ENCODE peak calls at places on chromosomes 11 and 22, in eight cellular contexts. W is cardiac fibroblast, U is lower leg skin, P is endothelial cell of umbilical vein, Y is ovary, H is fibroblast of mammary gland, A is choroid plexus epithelial cell, K is right lobe of liver. R is an unnamed sample.

GRCh38 chr22:45334068-45334467 is 24.3 kb downstream of the FAM118A start:
- DNase-seq in Y (no peak), H (no peak), K (no peak), W (peak), A (no peak), U (no peak), P (no peak), R (no peak)

GRCh38 chr11:45815747-45816146 is 10.8 kb downstream of the SLC35C1 start:
- DNase-seq in P (no peak), Y (no peak), A (peak), U (peak), H (peak), W (peak), K (no peak), R (no peak)

GRCh38 chr11:115222218-115222862 is 281.9 kb downstream of the CADM1 start:
- DNase-seq in W (peak), P (peak), Y (no peak), U (no peak), H (peak), A (peak), K (no peak), R (no peak)

GRCh38 chr11:7657306-7658025 is 15.8 kb downstream of the CYB5R2 start:
- DNase-seq in W (peak), P (peak), A (peak), H (peak), K (peak), Y (peak), U (peak), R (no peak)

GRCh38 chr11:117546431-117547160 is 218.9 kb downstream of the CEP164 start:
- DNase-seq in Y (no peak), P (no peak), A (no peak), W (no peak), K (no peak), H (no peak), U (no peak), R (peak)

GRCh38 chr11:73158356-73159051 is 16.4 kb upstream of the FCHSD2 start:
- DNase-seq in U (peak), W (peak), K (no peak), A (peak), H (no peak), Y (no peak), P (no peak), R (no peak)

GRCh38 chr11:44793350-44794090 is 66.8 kb downstream of the TSPAN18 start:
- DNase-seq in H (no peak), Y (no peak), U (no peak), K (no peak), W (peak), P (no peak), A (peak), R (no peak)

GRCh38 chr22:49454726-49455125 is 372.9 kb downstream of the BRD1 start:
- DNase-seq in Y (no peak), A (no peak), U (peak), K (no peak), H (no peak), P (no peak), W (no peak), R (no peak)

GRCh38 chr22:23404689-23405365 is 175.3 kb downstream of the IGLL1 start:
- DNase-seq in K (no peak), A (peak), P (peak), W (peak), Y (peak), H (peak), U (peak), R (peak)

GRCh38 chr11:109424893-109425292 is 2.9 kb downstream of the C11orf87 start:
- DNase-seq in P (no peak), Y (no peak), U (no peak), W (no peak), A (no peak), K (no peak), H (no peak), R (no peak)

GRCh38 chr22:44199866-44200265 is 19.1 kb downstream of the PARVG start:
- DNase-seq in Y (no peak), K (no peak), P (no peak), W (no peak), A (no peak), U (no peak), H (no peak), R (no peak)

GRCh38 chr11:71459076-71459766 is 6.2 kb downstream of the NADSYN1 start:
- DNase-seq in K (peak), P (no peak), U (no peak), A (no peak), H (no peak), W (no peak), Y (no peak), R (peak)

GRCh38 chr11:73163638-73164174 is 21.6 kb upstream of the FCHSD2 start:
- DNase-seq in W (no peak), H (no peak), U (no peak), A (no peak), P (no peak), Y (no peak), K (no peak), R (no peak)

GRCh38 chr11:125166347-125166841 is 1.8 kb downstream of the PKNOX2 start:
- DNase-seq in A (peak), W (peak), U (peak), Y (peak), P (no peak), K (peak), H (no peak), R (no peak)

GRCh38 chr11:103210543-103210942 is 101.3 kb downstream of the DYNC2H1 start:
- DNase-seq in Y (no peak), U (no peak), P (no peak), A (no peak), H (no peak), W (no peak), K (no peak), R (no peak)

GRCh38 chr22:22110548-22111266 is 128.1 kb upstream of the TOP3B start:
- DNase-seq in H (peak), P (peak), U (no peak), A (peak), K (no peak), W (peak), Y (no peak), R (no peak)

GRCh38 chr11:79018371-79018849 is 422.4 kb downstream of the TENM4 start:
- DNase-seq in U (no peak), A (peak), H (peak), W (peak), Y (peak), K (no peak), P (peak), R (no peak)

GRCh38 chr22:36691488-36691887 is 12.1 kb downstream of the CACNG2 start:
- DNase-seq in K (no peak), Y (no peak), U (no peak), A (no peak), P (no peak), H (no peak), W (no peak), R (no peak)

GRCh38 chr11:65862191-65862735 is 2.0 kb downstream of the MUS81 start:
- DNase-seq in Y (peak), W (no peak), A (no peak), K (no peak), P (no peak), U (no peak), H (no peak), R (peak)

GRCh38 chr22:20290045-20290392 is 21.9 kb upstream of the RTN4R start:
- DNase-seq in K (no peak), H (no peak), U (no peak), Y (no peak), W (no peak), A (no peak), P (no peak), R (no peak)

GRCh38 chr11:48109046-48109666 is 107.5 kb upstream of the OR4B1 start:
- DNase-seq in W (peak), P (peak), U (no peak), A (peak), Y (no peak), H (peak), K (no peak), R (no peak)

GRCh38 chr22:43955883-43956286 is 643 bp downstream of the SAMM50 start:
- DNase-seq in H (peak), U (no peak), Y (no peak), W (no peak), K (no peak), P (no peak), A (no peak), R (peak)

GRCh38 chr22:22352376-22352999 is 107.9 kb downstream of the VPREB1 start:
- DNase-seq in K (no peak), Y (no peak), A (no peak), U (no peak), H (no peak), W (no peak), P (no peak), R (no peak)

GRCh38 chr11:126109941-126110731 is 47.5 kb upstream of the CDON start:
- DNase-seq in W (peak), H (peak), K (no peak), P (no peak), U (no peak), Y (no peak), A (no peak), R (no peak)

GRCh38 chr22:32926600-32926999 is 125.1 kb downstream of the TIMP3 start:
- DNase-seq in W (peak), Y (no peak), K (no peak), A (peak), H (peak), U (no peak), P (no peak), R (no peak)

GRCh38 chr11:119237515-119237914 is 31.4 kb downstream of the CBL start:
- DNase-seq in P (no peak), Y (no peak), H (no peak), W (no peak), A (no peak), K (no peak), U (no peak), R (no peak)

GRCh38 chr22:26975381-26975780 is 318.0 kb downstream of the MIAT start:
- DNase-seq in K (no peak), W (no peak), H (no peak), U (peak), A (no peak), P (no peak), Y (no peak), R (no peak)

GRCh38 chr22:26977741-26978140 is 320.4 kb downstream of the MIAT start:
- DNase-seq in W (no peak), K (no peak), P (no peak), A (no peak), U (peak), Y (no peak), H (no peak), R (no peak)

GRCh38 chr22:26974914-26975313 is 317.5 kb downstream of the MIAT start:
- DNase-seq in W (no peak), K (no peak), H (no peak), A (no peak), U (peak), Y (no peak), P (no peak), R (no peak)

GRCh38 chr22:26979294-26979693 is 321.9 kb downstream of the MIAT start:
- DNase-seq in U (peak), W (no peak), A (no peak), P (no peak), Y (no peak), K (no peak), H (no peak), R (no peak)

DNA sequence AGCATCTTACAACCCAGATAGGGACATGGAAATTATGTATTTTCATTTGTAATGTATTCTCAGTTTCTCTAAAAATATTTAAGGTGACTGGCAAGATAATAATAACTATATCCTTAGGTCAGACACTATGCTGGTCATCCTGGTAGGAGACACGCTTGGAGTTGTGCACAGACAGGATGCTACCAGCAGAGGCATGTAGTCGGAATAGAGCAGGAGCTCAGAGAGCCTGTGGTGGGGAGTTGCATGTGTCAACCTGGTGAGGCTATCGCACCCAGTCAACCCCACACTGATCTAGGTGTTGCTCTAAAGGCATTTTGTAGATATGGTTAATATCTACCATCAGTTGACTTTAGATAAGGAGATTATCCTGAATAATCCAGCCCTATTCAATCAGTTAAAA is 318.5 kb downstream of the MIAT start:
- DNase-seq in A (no peak), H (no peak), U (peak), W (no peak), Y (no peak), K (no peak), P (no peak), R (no peak)
- TF ChIP-seq CTCF in A (no peak), H (no peak), U (no peak), W (no peak), Y (no peak), K (no peak), P (no peak), R (no peak)

GRCh38 chr11:23556163-23556750 is 696.0 kb upstream of the CCDC179 start:
- DNase-seq in W (no peak), A (no peak), K (no peak), U (no peak), P (no peak), Y (no peak), H (no peak), R (no peak)

GRCh38 chr11:23555085-23555484 is 694.8 kb upstream of the CCDC179 start:
- DNase-seq in P (peak), W (peak), A (peak), K (no peak), U (no peak), H (peak), Y (no peak), R (no peak)

DNA sequence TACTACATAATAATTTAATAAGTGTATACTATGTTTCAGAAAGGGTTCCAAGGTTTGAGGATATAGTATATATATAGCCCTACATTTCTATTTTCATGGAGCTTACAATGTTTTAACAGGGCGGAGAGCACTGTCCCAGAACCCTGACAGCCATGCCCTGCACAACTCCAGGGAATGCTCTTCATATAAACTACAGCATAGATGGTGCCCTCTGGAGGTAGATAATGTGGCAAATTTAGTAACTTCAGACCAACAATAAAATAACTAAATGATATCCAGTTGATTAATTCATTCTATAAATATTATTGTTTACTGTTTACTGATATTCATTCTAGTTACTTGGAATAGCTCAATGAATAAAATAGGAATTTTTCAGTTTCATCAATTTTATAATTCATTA is 693.7 kb upstream of the CCDC179 start:
- DNase-seq in H (peak), P (no peak), Y (no peak), A (peak), K (no peak), U (no peak), W (no peak), R (no peak)
- TF ChIP-seq CTCF in H (peak), P (no peak), Y (no peak), A (peak), K (peak), U (no peak), W (no peak), R (peak)

GRCh38 chr22:47060718-47061117 is 298.3 kb downstream of the TBC1D22A start:
- DNase-seq in A (no peak), Y (no peak), U (peak), W (no peak), K (no peak), H (no peak), P (no peak), R (no peak)

GRCh38 chr22:47061226-47061625 is 298.8 kb downstream of the TBC1D22A start:
- DNase-seq in P (no peak), A (no peak), H (no peak), Y (no peak), W (no peak), K (no peak), U (peak), R (peak)

GRCh38 chr22:47059701-47060161 is 297.3 kb downstream of the TBC1D22A start:
- DNase-seq in K (no peak), P (no peak), U (no peak), H (no peak), Y (no peak), A (peak), W (no peak), R (no peak)

GRCh38 chr22:47057916-47058585 is 295.6 kb downstream of the TBC1D22A start:
- DNase-seq in P (no peak), H (no peak), A (no peak), U (no peak), K (no peak), W (no peak), Y (no peak), R (peak)

GRCh38 chr22:47059076-47059475 is 296.6 kb downstream of the TBC1D22A start:
- DNase-seq in P (no peak), Y (no peak), W (no peak), A (no peak), H (no peak), U (no peak), K (no peak), R (no peak)
- TF ChIP-seq CTCF in P (no peak), Y (no peak), W (no peak), A (no peak), H (no peak), U (no peak), K (no peak), R (no peak)

GRCh38 chr11:81658722-81659121 is 1074.9 kb downstream of the FAM181B start:
- DNase-seq in P (no peak), W (peak), H (peak), U (no peak), A (peak), Y (no peak), K (no peak), R (no peak)
- TF ChIP-seq CTCF in P (peak), W (peak), H (peak), U (no peak), A (peak), Y (no peak), K (peak), R (peak)

DNA sequence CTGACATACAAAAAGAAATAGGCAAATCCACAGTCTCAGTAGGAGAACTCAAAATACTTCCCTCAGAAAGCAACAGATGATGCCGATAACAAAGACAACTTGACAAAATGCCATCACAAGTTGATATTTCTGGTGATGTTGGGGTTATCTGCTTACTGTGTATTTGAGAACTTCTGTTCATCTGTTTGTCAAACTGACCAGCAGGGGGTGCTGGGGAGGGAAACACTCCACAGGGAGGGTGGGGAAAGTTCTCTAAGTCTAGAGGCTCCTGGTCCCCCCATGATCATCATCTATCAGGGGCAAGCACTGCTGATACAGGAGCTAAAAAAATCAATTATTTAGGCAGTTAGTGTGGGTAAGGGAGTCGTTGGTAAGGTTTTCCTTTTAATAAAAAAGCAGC is 19.2 kb downstream of the GLYATL1 start:
- DNase-seq in K (peak), H (peak), Y (no peak), U (no peak), P (peak), A (peak), W (no peak), R (no peak)
- TF ChIP-seq CTCF in K (peak), H (peak), Y (no peak), U (no peak), P (no peak), A (peak), W (peak), R (peak)

DNA sequence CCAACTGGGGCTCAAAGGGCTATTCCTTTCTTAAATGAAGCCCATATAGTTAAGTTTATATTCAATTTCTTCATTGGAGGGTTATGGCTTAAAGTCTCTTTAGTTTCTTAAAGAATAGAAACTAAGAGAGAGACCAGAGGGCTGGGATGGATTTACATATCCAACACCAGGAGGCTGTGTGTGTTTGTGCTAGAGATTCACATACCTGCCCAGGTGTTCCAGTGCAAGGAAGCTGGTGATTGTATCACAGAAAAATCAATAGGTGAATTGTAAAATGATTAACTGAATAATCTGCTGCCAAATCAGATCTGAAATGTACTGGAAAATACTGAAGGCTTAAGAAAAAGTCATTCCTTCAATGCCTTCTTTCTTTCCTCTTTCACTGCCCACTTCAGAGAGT is 148.2 kb upstream of the BDNF start:
- DNase-seq in P (no peak), K (no peak), Y (no peak), A (no peak), U (no peak), W (no peak), H (no peak), R (no peak)
- TF ChIP-seq CTCF in P (no peak), K (no peak), Y (no peak), A (no peak), U (no peak), W (no peak), H (no peak), R (no peak)

GRCh38 chr22:38740754-38741153 is 15.0 kb downstream of the SUN2 start:
- DNase-seq in Y (no peak), K (no peak), P (no peak), H (no peak), W (no peak), U (no peak), A (no peak), R (peak)
- TF ChIP-seq CTCF in Y (no peak), K (no peak), P (no peak), H (no peak), W (no peak), U (no peak), A (no peak), R (no peak)

DNA sequence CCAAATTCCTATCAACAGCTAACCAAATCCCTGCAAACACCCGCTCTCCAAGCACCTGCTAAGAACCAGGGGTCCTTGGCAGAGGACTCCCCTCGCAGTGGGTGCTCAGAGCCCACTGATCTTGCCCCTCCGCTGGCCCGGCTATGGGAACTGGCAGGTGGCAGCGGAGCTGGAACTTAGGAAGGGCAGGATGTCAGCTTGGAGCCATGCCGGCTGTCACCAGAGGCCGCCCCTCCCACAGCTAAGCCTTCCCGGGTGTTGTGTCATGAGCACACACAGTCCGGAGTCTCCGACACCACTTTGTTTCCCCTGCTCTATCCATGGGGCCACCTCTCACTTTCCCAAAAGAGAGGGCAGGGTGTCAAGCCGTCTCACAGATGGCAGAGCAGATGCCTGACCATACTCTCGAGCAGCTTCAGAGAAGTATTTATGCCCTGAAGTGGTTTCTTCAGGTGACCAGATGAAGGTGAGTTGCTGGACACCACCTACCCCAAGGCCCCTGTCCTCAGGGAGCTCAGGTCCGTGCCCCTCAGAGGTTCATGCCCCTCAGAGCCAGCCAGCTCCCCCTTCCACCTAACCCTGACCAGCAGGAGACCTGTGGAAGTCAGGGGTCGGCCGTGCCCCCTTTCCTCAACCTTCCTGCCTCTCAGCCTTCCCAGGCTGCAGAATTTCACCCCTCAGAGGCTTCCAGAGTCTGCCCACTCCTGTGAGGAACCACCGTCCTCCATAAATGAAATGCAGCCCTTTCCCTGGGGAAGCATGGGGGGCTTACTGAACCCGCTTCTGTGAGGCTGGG is 545.7 kb upstream of the B3GAT1 start:
- DNase-seq in Y (no peak), H (no peak), P (no peak), K (no peak), U (peak), W (no peak), A (no peak), R (peak)
- TF ChIP-seq CTCF in Y (no peak), H (no peak), P (no peak), K (no peak), U (no peak), W (no peak), A (no peak), R (no peak)

GRCh38 chr11:61659413-61660196 is 20.6 kb upstream of the DAGLA start:
- DNase-seq in U (no peak), K (no peak), H (peak), W (no peak), A (no peak), Y (no peak), P (no peak), R (no peak)
- TF ChIP-seq CTCF in U (no peak), K (no peak), H (no peak), W (peak), A (no peak), Y (no peak), P (no peak), R (no peak)